ENCODE peak calls at places on chromosome 11, in seven cellular contexts. One of them, this sample, is unnamed.

GRCh38 chr11:31809857-31810778 is 1.0 kb downstream of the PAX6 start:
- DNase-seq in pancreas: no peak
- DNase-seq in fibroblast of mammary gland: peak; percentile 26
- DNase-seq in PC-3: peak; percentile 43
- DNase-seq in heart left ventricle: no peak
- DNase-seq in transverse colon: no peak
- DNase-seq in naive thymus-derived CD4-positive, alpha-beta T cell: no peak
- DNase-seq in this sample: no peak

GRCh38 chr11:69040581-69041260 is 8.0 kb upstream of the TPCN2 start:
- DNase-seq in pancreas: no peak
- DNase-seq in fibroblast of mammary gland: peak; percentile 93
- DNase-seq in PC-3: no peak
- DNase-seq in heart left ventricle: no peak
- DNase-seq in transverse colon: no peak
- DNase-seq in naive thymus-derived CD4-positive, alpha-beta T cell: no peak
- DNase-seq in this sample: no peak

GRCh38 chr11:17294033-17294432 is 17.5 kb downstream of the NUCB2 start:
- DNase-seq in pancreas: no peak
- DNase-seq in fibroblast of mammary gland: no peak
- DNase-seq in PC-3: no peak
- DNase-seq in heart left ventricle: no peak
- DNase-seq in transverse colon: no peak
- DNase-seq in naive thymus-derived CD4-positive, alpha-beta T cell: no peak
- DNase-seq in this sample: no peak

GRCh38 chr11:75260396-75260795 is 19.8 kb downstream of the TPBGL start:
- DNase-seq in pancreas: no peak
- DNase-seq in fibroblast of mammary gland: no peak
- DNase-seq in PC-3: no peak
- DNase-seq in heart left ventricle: no peak
- DNase-seq in transverse colon: peak; percentile 7
- DNase-seq in naive thymus-derived CD4-positive, alpha-beta T cell: no peak
- DNase-seq in this sample: no peak

GRCh38 chr11:96329855-96330510 is 13.0 kb downstream of the MAML2 start:
- DNase-seq in pancreas: no peak
- DNase-seq in fibroblast of mammary gland: no peak
- DNase-seq in PC-3: no peak
- DNase-seq in heart left ventricle: no peak
- DNase-seq in transverse colon: no peak
- DNase-seq in naive thymus-derived CD4-positive, alpha-beta T cell: no peak
- DNase-seq in this sample: no peak

GRCh38 chr11:45470151-45471001 is 184.2 kb upstream of the SYT13 start:
- DNase-seq in pancreas: no peak
- DNase-seq in fibroblast of mammary gland: peak; percentile 86
- DNase-seq in PC-3: no peak
- DNase-seq in heart left ventricle: no peak
- DNase-seq in transverse colon: no peak
- DNase-seq in naive thymus-derived CD4-positive, alpha-beta T cell: no peak
- DNase-seq in this sample: no peak

GRCh38 chr11:71532016-71532610 is 5.0 kb downstream of the KRTAP5-7 start:
- DNase-seq in pancreas: no peak
- DNase-seq in fibroblast of mammary gland: no peak
- DNase-seq in PC-3: no peak
- DNase-seq in heart left ventricle: no peak
- DNase-seq in transverse colon: no peak
- DNase-seq in naive thymus-derived CD4-positive, alpha-beta T cell: no peak
- DNase-seq in this sample: no peak

GRCh38 chr11:14643697-14644395 is at the start of gene PDE3B:
- DNase-seq in pancreas: peak; percentile 91
- DNase-seq in fibroblast of mammary gland: peak; percentile 12
- DNase-seq in PC-3: peak; percentile 27
- DNase-seq in heart left ventricle: peak; percentile 90
- DNase-seq in transverse colon: peak; percentile 90
- DNase-seq in naive thymus-derived CD4-positive, alpha-beta T cell: peak; percentile 70
- DNase-seq in this sample: peak; percentile 79

GRCh38 chr11:96763244-96763643 is 373.4 kb downstream of the JRKL start:
- DNase-seq in pancreas: no peak
- DNase-seq in fibroblast of mammary gland: no peak
- DNase-seq in PC-3: no peak
- DNase-seq in heart left ventricle: no peak
- DNase-seq in transverse colon: no peak
- DNase-seq in naive thymus-derived CD4-positive, alpha-beta T cell: no peak
- DNase-seq in this sample: no peak

GRCh38 chr11:125276635-125277008 is 112.1 kb downstream of the PKNOX2 start:
- DNase-seq in pancreas: no peak
- DNase-seq in fibroblast of mammary gland: no peak
- DNase-seq in PC-3: no peak
- DNase-seq in heart left ventricle: no peak
- DNase-seq in transverse colon: no peak
- DNase-seq in naive thymus-derived CD4-positive, alpha-beta T cell: no peak
- DNase-seq in this sample: no peak

GRCh38 chr11:118105657-118106305 is 19.0 kb upstream of the SMIM35 start:
- DNase-seq in pancreas: no peak
- DNase-seq in fibroblast of mammary gland: no peak
- DNase-seq in PC-3: no peak
- DNase-seq in heart left ventricle: no peak
- DNase-seq in transverse colon: no peak
- DNase-seq in naive thymus-derived CD4-positive, alpha-beta T cell: no peak
- DNase-seq in this sample: no peak

GRCh38 chr11:85947431-85948272 is 92.5 kb downstream of the CCDC83 start:
- DNase-seq in pancreas: peak; percentile 28
- DNase-seq in fibroblast of mammary gland: peak; percentile 93
- DNase-seq in PC-3: peak; percentile 65
- DNase-seq in heart left ventricle: no peak
- DNase-seq in transverse colon: no peak
- DNase-seq in naive thymus-derived CD4-positive, alpha-beta T cell: no peak
- DNase-seq in this sample: no peak

GRCh38 chr11:36456136-36456535 is 53.9 kb downstream of the TRAF6 start:
- DNase-seq in pancreas: no peak
- DNase-seq in fibroblast of mammary gland: peak; percentile 66
- DNase-seq in PC-3: no peak
- DNase-seq in heart left ventricle: no peak
- DNase-seq in transverse colon: no peak
- DNase-seq in naive thymus-derived CD4-positive, alpha-beta T cell: no peak
- DNase-seq in this sample: no peak

GRCh38 chr11:123302751-123303195 is 107.7 kb upstream of the CLMP start:
- DNase-seq in pancreas: no peak
- DNase-seq in fibroblast of mammary gland: peak; percentile 59
- DNase-seq in PC-3: peak; percentile 73
- DNase-seq in heart left ventricle: no peak
- DNase-seq in transverse colon: no peak
- DNase-seq in naive thymus-derived CD4-positive, alpha-beta T cell: no peak
- DNase-seq in this sample: no peak

GRCh38 chr11:13140028-13140870 is 131.1 kb downstream of the RASSF10 start:
- DNase-seq in pancreas: peak; percentile 86
- DNase-seq in fibroblast of mammary gland: peak; percentile 55
- DNase-seq in PC-3: peak; percentile 74
- DNase-seq in heart left ventricle: no peak
- DNase-seq in transverse colon: peak; percentile 77
- DNase-seq in naive thymus-derived CD4-positive, alpha-beta T cell: no peak
- DNase-seq in this sample: peak; percentile 97

GRCh38 chr11:6825333-6825744 is 20.1 kb upstream of the OR10A5 start:
- DNase-seq in pancreas: no peak
- DNase-seq in fibroblast of mammary gland: peak; percentile 44
- DNase-seq in PC-3: no peak
- DNase-seq in heart left ventricle: no peak
- DNase-seq in transverse colon: no peak
- DNase-seq in naive thymus-derived CD4-positive, alpha-beta T cell: no peak
- DNase-seq in this sample: no peak

GRCh38 chr11:85694385-85694980 is 8.5 kb upstream of the CCDC89 start:
- DNase-seq in pancreas: no peak
- DNase-seq in fibroblast of mammary gland: peak; percentile 71
- DNase-seq in PC-3: peak; percentile 87
- DNase-seq in heart left ventricle: no peak
- DNase-seq in transverse colon: no peak
- DNase-seq in naive thymus-derived CD4-positive, alpha-beta T cell: peak; percentile 63
- DNase-seq in this sample: peak; percentile 46

GRCh38 chr11:16001899-16002426 is 354.4 kb downstream of the SOX6 start:
- DNase-seq in pancreas: no peak
- DNase-seq in fibroblast of mammary gland: peak; percentile 99
- DNase-seq in PC-3: peak; percentile 30
- DNase-seq in heart left ventricle: no peak
- DNase-seq in transverse colon: peak; percentile 13
- DNase-seq in naive thymus-derived CD4-positive, alpha-beta T cell: no peak
- DNase-seq in this sample: peak; percentile 82

GRCh38 chr11:13339196-13340153 is 61.9 kb downstream of the BMAL1 start:
- DNase-seq in pancreas: no peak
- DNase-seq in fibroblast of mammary gland: peak; percentile 95
- DNase-seq in PC-3: peak; percentile 75
- DNase-seq in heart left ventricle: no peak
- DNase-seq in transverse colon: no peak
- DNase-seq in naive thymus-derived CD4-positive, alpha-beta T cell: peak; percentile 42
- DNase-seq in this sample: no peak

GRCh38 chr11:17719028-17719939 is at the start of gene MYOD1:
- DNase-seq in pancreas: no peak
- DNase-seq in fibroblast of mammary gland: peak; percentile 5
- DNase-seq in PC-3: no peak
- DNase-seq in heart left ventricle: no peak
- DNase-seq in transverse colon: no peak
- DNase-seq in naive thymus-derived CD4-positive, alpha-beta T cell: no peak
- DNase-seq in this sample: no peak

GRCh38 chr11:130868087-130868486 is 48.2 kb downstream of the SNX19 start:
- DNase-seq in pancreas: no peak
- DNase-seq in fibroblast of mammary gland: no peak
- DNase-seq in PC-3: no peak
- DNase-seq in heart left ventricle: no peak
- DNase-seq in transverse colon: no peak
- DNase-seq in naive thymus-derived CD4-positive, alpha-beta T cell: no peak
- DNase-seq in this sample: no peak

GRCh38 chr11:134098566-134099184 is 29.8 kb downstream of the JAM3 start:
- DNase-seq in pancreas: no peak
- DNase-seq in fibroblast of mammary gland: no peak
- DNase-seq in PC-3: peak; percentile 53
- DNase-seq in heart left ventricle: no peak
- DNase-seq in transverse colon: no peak
- DNase-seq in naive thymus-derived CD4-positive, alpha-beta T cell: peak; percentile 15
- DNase-seq in this sample: peak; percentile 33

GRCh38 chr11:70566768-70567530 is 168.6 kb downstream of the CTTN start:
- DNase-seq in pancreas: no peak
- DNase-seq in fibroblast of mammary gland: no peak
- DNase-seq in PC-3: no peak
- DNase-seq in heart left ventricle: no peak
- DNase-seq in transverse colon: no peak
- DNase-seq in naive thymus-derived CD4-positive, alpha-beta T cell: no peak
- DNase-seq in this sample: no peak

GRCh38 chr11:93481279-93481678 is 61.9 kb downstream of the SMCO4 start:
- DNase-seq in pancreas: no peak
- DNase-seq in fibroblast of mammary gland: no peak
- DNase-seq in PC-3: peak; percentile 92
- DNase-seq in heart left ventricle: no peak
- DNase-seq in transverse colon: peak; percentile 75
- DNase-seq in naive thymus-derived CD4-positive, alpha-beta T cell: no peak
- DNase-seq in this sample: peak; percentile 88

DNA sequence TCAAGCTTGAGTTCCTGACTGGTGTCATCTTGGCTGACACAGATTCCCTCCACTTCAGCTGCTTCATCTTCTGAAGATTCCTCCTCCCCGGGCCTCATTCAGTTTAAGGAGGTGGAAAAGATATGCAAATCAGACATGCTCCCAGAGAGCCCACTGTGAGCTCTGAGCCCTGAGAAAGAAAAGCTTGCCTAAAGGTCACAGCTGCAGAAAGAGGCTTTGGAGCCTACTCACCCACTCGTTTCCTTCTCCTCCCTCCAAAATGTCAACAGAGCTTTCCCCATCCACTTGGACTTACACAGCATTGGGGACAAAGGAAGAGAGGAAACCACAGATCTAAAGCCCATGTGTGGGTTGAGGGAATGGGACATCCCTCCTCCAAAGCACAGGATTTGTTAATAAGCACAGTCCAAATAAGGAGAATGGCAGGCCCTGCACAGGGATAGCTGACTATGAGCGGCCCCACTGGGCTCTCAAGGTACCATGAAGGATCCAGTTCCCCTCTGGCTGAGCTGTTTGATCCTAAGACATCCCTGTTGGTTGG is 158.4 kb downstream of the ETS1 start:
- DNase-seq in pancreas: no peak
- DNase-seq in fibroblast of mammary gland: peak; percentile 21
- DNase-seq in PC-3: no peak
- DNase-seq in heart left ventricle: no peak
- DNase-seq in transverse colon: no peak
- DNase-seq in naive thymus-derived CD4-positive, alpha-beta T cell: no peak
- DNase-seq in this sample: no peak
- H3K4me3 ChIP-seq in pancreas: no peak overlapping the region
- H3K4me3 ChIP-seq in fibroblast of mammary gland: no peak overlapping the region
- H3K4me3 ChIP-seq in PC-3: no peak overlapping the region
- H3K4me3 ChIP-seq in heart left ventricle: no peak overlapping the region
- H3K4me3 ChIP-seq in transverse colon: no peak overlapping the region
- H3K4me3 ChIP-seq in naive thymus-derived CD4-positive, alpha-beta T cell: no peak overlapping the region
- H3K4me3 ChIP-seq in this sample: no peak overlapping the region

GRCh38 chr11:749731-750130 is 2.5 kb downstream of the TALDO1 start:
- DNase-seq in pancreas: no peak
- DNase-seq in fibroblast of mammary gland: peak; percentile 14
- DNase-seq in PC-3: no peak
- DNase-seq in heart left ventricle: no peak
- DNase-seq in transverse colon: no peak
- DNase-seq in naive thymus-derived CD4-positive, alpha-beta T cell: no peak
- DNase-seq in this sample: no peak
- H3K4me3 ChIP-seq in pancreas: no peak overlapping the region
- H3K4me3 ChIP-seq in fibroblast of mammary gland: no peak overlapping the region
- H3K4me3 ChIP-seq in PC-3: peak overlapping the region; percentile 97
- H3K4me3 ChIP-seq in heart left ventricle: no peak overlapping the region
- H3K4me3 ChIP-seq in transverse colon: no peak overlapping the region
- H3K4me3 ChIP-seq in naive thymus-derived CD4-positive, alpha-beta T cell: no peak overlapping the region
- H3K4me3 ChIP-seq in this sample: no peak overlapping the region

GRCh38 chr11:83252941-83253340 is 33.2 kb downstream of the CCDC90B start:
- DNase-seq in pancreas: no peak
- DNase-seq in fibroblast of mammary gland: no peak
- DNase-seq in PC-3: no peak
- DNase-seq in heart left ventricle: no peak
- DNase-seq in transverse colon: no peak
- DNase-seq in naive thymus-derived CD4-positive, alpha-beta T cell: no peak
- DNase-seq in this sample: no peak

GRCh38 chr11:83259559-83259958 is 26.6 kb downstream of the CCDC90B start:
- DNase-seq in pancreas: no peak
- DNase-seq in fibroblast of mammary gland: no peak
- DNase-seq in PC-3: no peak
- DNase-seq in heart left ventricle: no peak
- DNase-seq in transverse colon: no peak
- DNase-seq in naive thymus-derived CD4-positive, alpha-beta T cell: no peak
- DNase-seq in this sample: no peak

GRCh38 chr11:83256602-83257340 is 29.4 kb downstream of the CCDC90B start:
- DNase-seq in pancreas: no peak
- DNase-seq in fibroblast of mammary gland: no peak
- DNase-seq in PC-3: no peak
- DNase-seq in heart left ventricle: no peak
- DNase-seq in transverse colon: no peak
- DNase-seq in naive thymus-derived CD4-positive, alpha-beta T cell: no peak
- DNase-seq in this sample: peak; percentile 88

GRCh38 chr11:83252266-83252665 is 33.9 kb downstream of the CCDC90B start:
- DNase-seq in pancreas: no peak
- DNase-seq in fibroblast of mammary gland: no peak
- DNase-seq in PC-3: no peak
- DNase-seq in heart left ventricle: no peak
- DNase-seq in transverse colon: no peak
- DNase-seq in naive thymus-derived CD4-positive, alpha-beta T cell: no peak
- DNase-seq in this sample: no peak

GRCh38 chr11:83257638-83258229 is 28.4 kb downstream of the CCDC90B start:
- DNase-seq in pancreas: no peak
- DNase-seq in fibroblast of mammary gland: peak; percentile 89
- DNase-seq in PC-3: peak; percentile 79
- DNase-seq in heart left ventricle: no peak
- DNase-seq in transverse colon: no peak
- DNase-seq in naive thymus-derived CD4-positive, alpha-beta T cell: no peak
- DNase-seq in this sample: peak; percentile 78
- H3K4me3 ChIP-seq in pancreas: no peak overlapping the region
- H3K4me3 ChIP-seq in fibroblast of mammary gland: no peak overlapping the region
- H3K4me3 ChIP-seq in PC-3: no peak overlapping the region
- H3K4me3 ChIP-seq in heart left ventricle: no peak overlapping the region
- H3K4me3 ChIP-seq in transverse colon: no peak overlapping the region
- H3K4me3 ChIP-seq in naive thymus-derived CD4-positive, alpha-beta T cell: no peak overlapping the region
- H3K4me3 ChIP-seq in this sample: no peak overlapping the region

GRCh38 chr11:8309311-8309710 is 45.6 kb upstream of the LMO1 start:
- DNase-seq in pancreas: no peak
- DNase-seq in fibroblast of mammary gland: no peak
- DNase-seq in PC-3: no peak
- DNase-seq in heart left ventricle: no peak
- DNase-seq in transverse colon: no peak
- DNase-seq in naive thymus-derived CD4-positive, alpha-beta T cell: no peak
- DNase-seq in this sample: no peak
- H3K4me3 ChIP-seq in pancreas: no peak overlapping the region
- H3K4me3 ChIP-seq in fibroblast of mammary gland: no peak overlapping the region
- H3K4me3 ChIP-seq in PC-3: no peak overlapping the region
- H3K4me3 ChIP-seq in heart left ventricle: no peak overlapping the region
- H3K4me3 ChIP-seq in transverse colon: no peak overlapping the region
- H3K4me3 ChIP-seq in naive thymus-derived CD4-positive, alpha-beta T cell: no peak overlapping the region
- H3K4me3 ChIP-seq in this sample: no peak overlapping the region